ENCODE peak calls at places on chromosome 2, in ten cellular contexts. A, R, P, C, J, L, V, D, Z and F are unnamed samples.

GRCh38 chr2:131034122-131035051 is 58.9 kb downstream of the FAM168B start:
- DNase-seq in A (no peak), R (no peak), P (peak; percentile 96), C (peak; percentile 19), J (peak; percentile 70), L (no peak), V (no peak), D (no peak), Z (no peak), F (no peak)

GRCh38 chr2:47007221-47007825 is 91.7 kb upstream of the MCFD2 start:
- DNase-seq in A (no peak), R (no peak), P (peak; percentile 49), C (no peak), J (no peak), L (no peak), V (no peak), D (no peak), Z (no peak), F (peak; percentile 23)

GRCh38 chr2:86201951-86202692 is 2.9 kb downstream of the MRPL35 start:
- DNase-seq in A (no peak), R (no peak), P (no peak), C (no peak), J (no peak), L (no peak), V (no peak), D (no peak), Z (no peak), F (no peak)

GRCh38 chr2:75074228-75074627 is 115.8 kb downstream of the POLE4 start:
- DNase-seq in A (no peak), R (no peak), P (no peak), C (no peak), J (no peak), L (no peak), V (no peak), D (no peak), Z (no peak), F (no peak)

GRCh38 chr2:190837991-190838390 is 42.6 kb upstream of the GLS start:
- DNase-seq in A (no peak), R (no peak), P (no peak), C (peak; percentile 62), J (no peak), L (no peak), V (no peak), D (no peak), Z (no peak), F (no peak)

GRCh38 chr2:44843086-44843485 is 98.4 kb upstream of the SIX3 start:
- DNase-seq in A (no peak), R (no peak), P (no peak), C (no peak), J (no peak), L (no peak), V (no peak), D (no peak), Z (no peak), F (no peak)

GRCh38 chr2:177030391-177031000 is 182.1 kb upstream of the HNRNPA3 start:
- DNase-seq in A (no peak), R (no peak), P (peak; percentile 45), C (no peak), J (no peak), L (no peak), V (no peak), D (no peak), Z (no peak), F (no peak)

GRCh38 chr2:234703258-234703657 is 206.4 kb upstream of the ARL4C start:
- DNase-seq in A (no peak), R (no peak), P (no peak), C (no peak), J (no peak), L (no peak), V (no peak), D (no peak), Z (no peak), F (no peak)

GRCh38 chr2:19073522-19073921 is 284.9 kb downstream of the OSR1 start:
- DNase-seq in A (no peak), R (no peak), P (peak; percentile 81), C (peak; percentile 98), J (no peak), L (no peak), V (no peak), D (no peak), Z (no peak), F (no peak)

GRCh38 chr2:26024260-26024659 is 9.6 kb upstream of the RAB10 start:
- DNase-seq in A (no peak), R (no peak), P (no peak), C (no peak), J (no peak), L (no peak), V (no peak), D (no peak), Z (no peak), F (no peak)

GRCh38 chr2:219689676-219690628 is 62.5 kb downstream of the SLC4A3 start:
- DNase-seq in A (peak; percentile 31), R (no peak), P (peak; percentile 68), C (peak; percentile 56), J (peak; percentile 65), L (no peak), V (no peak), D (peak; percentile 7), Z (no peak), F (no peak)

GRCh38 chr2:63849381-63850203 is 7.9 kb downstream of the UGP2 start:
- DNase-seq in A (no peak), R (no peak), P (no peak), C (no peak), J (no peak), L (no peak), V (no peak), D (no peak), Z (no peak), F (no peak)

GRCh38 chr2:235850289-235850688 is 317.9 kb downstream of the GBX2 start:
- DNase-seq in A (no peak), R (no peak), P (no peak), C (no peak), J (no peak), L (no peak), V (no peak), D (no peak), Z (no peak), F (no peak)

GRCh38 chr2:239363946-239364637 is 36.7 kb downstream of the HDAC4 start:
- DNase-seq in A (no peak), R (peak; percentile 15), P (peak; percentile 34), C (no peak), J (peak; percentile 32), L (no peak), V (no peak), D (peak; percentile 57), Z (no peak), F (no peak)

GRCh38 chr2:237895544-237896506 is 36.4 kb downstream of the RAMP1 start:
- DNase-seq in A (no peak), R (no peak), P (peak; percentile 77), C (peak; percentile 62), J (no peak), L (peak; percentile 55), V (no peak), D (no peak), Z (no peak), F (no peak)

GRCh38 chr2:46689993-46690392 is 210.6 kb downstream of the TMEM247 start:
- DNase-seq in A (no peak), R (no peak), P (peak; percentile 39), C (no peak), J (no peak), L (no peak), V (no peak), D (no peak), Z (no peak), F (no peak)